ENCODE peak calls at places on chromosomes 6 and 20, in six cellular contexts. C, A, V, O, G and N are unnamed samples.
A peak's percentile ranks its signal among the peaks of the same experiment; 100 is the strongest.

GRCh38 chr6:116064626-116065025 is 3.9 kb upstream of the FRK start:
- DNase-seq in A (no peak), G (no peak), V (no peak), C (no peak), O (no peak), N (no peak)

GRCh38 chr20:47664068-47664437 is 121.2 kb downstream of the SULF2 start:
- DNase-seq in O (no peak), V (no peak), A (no peak), C (no peak), G (no peak), N (no peak)

GRCh38 chr20:4021905-4022304 is 6.5 kb upstream of the RNF24 start:
- DNase-seq in A (no peak), O (no peak), C (no peak), V (no peak), G (no peak), N (no peak)

GRCh38 chr6:81465859-81466258 is 286.6 kb downstream of the TENT5A start:
- DNase-seq in G (no peak), O (no peak), V (no peak), C (no peak), A (no peak), N (no peak)

GRCh38 chr6:113829702-113830058 is 27.5 kb upstream of the MARCKS start:
- DNase-seq in V (no peak), A (no peak), O (no peak), G (no peak), C (no peak), N (no peak)

GRCh38 chr6:286681-287499 is 5.4 kb upstream of the DUSP22 start:
- DNase-seq in A (no peak), G (no peak), V (no peak), C (no peak), O (no peak), N (no peak)

GRCh38 chr20:20466341-20466879 is 98.5 kb downstream of the INSM1 start:
- DNase-seq in A (no peak), O (no peak), V (no peak), G (no peak), C (no peak), N (no peak)

GRCh38 chr20:25032478-25033183 is 25.3 kb downstream of the ACSS1 start:
- DNase-seq in G (no peak), V (no peak), O (peak; percentile 67), C (peak; percentile 72), A (peak; percentile 71), N (no peak)

GRCh38 chr6:47261191-47261590 is 48.5 kb downstream of the TNFRSF21 start:
- DNase-seq in V (no peak), A (no peak), C (no peak), O (no peak), G (no peak), N (no peak)

GRCh38 chr20:17327185-17327780 is 100.4 kb downstream of the PCSK2 start:
- DNase-seq in C (no peak), A (no peak), O (no peak), V (no peak), G (no peak), N (peak; percentile 10)

GRCh38 chr6:99348220-99348822 is 1.2 kb downstream of the FAXC start:
- DNase-seq in A (no peak), V (no peak), O (no peak), C (no peak), G (no peak), N (no peak)

GRCh38 chr20:3819413-3820047 is 817 bp upstream of the AP5S1 start:
- DNase-seq in A (no peak), O (no peak), V (no peak), G (no peak), C (peak; percentile 30), N (no peak)

GRCh38 chr6:151804585-151805285 is 2.7 kb upstream of the ESR1 start:
- DNase-seq in V (no peak), A (no peak), C (no peak), O (no peak), G (no peak), N (no peak)

GRCh38 chr6:109467696-109468095 is 12.1 kb upstream of the MICAL1 start:
- DNase-seq in V (no peak), C (no peak), G (no peak), A (no peak), O (no peak), N (no peak)

GRCh38 chr20:42444799-42445198 is 744.9 kb downstream of the PTPRT start:
- DNase-seq in O (no peak), C (no peak), G (no peak), A (no peak), V (no peak), N (no peak)

GRCh38 chr20:33679758-33680485 is 5.7 kb upstream of the NECAB3 start:
- DNase-seq in G (no peak), A (no peak), V (no peak), C (no peak), O (no peak), N (no peak)

GRCh38 chr6:33000053-33000452 is 9.3 kb downstream of the HLA-DOA start:
- DNase-seq in V (no peak), O (no peak), G (no peak), A (peak; percentile 36), C (no peak), N (no peak)

GRCh38 chr6:129849456-129849855 is 11.7 kb downstream of the TMEM244 start:
- DNase-seq in A (no peak), C (no peak), O (no peak), V (no peak), G (no peak), N (no peak)

GRCh38 chr6:109009761-109010612 is 84.7 kb downstream of the SESN1 start:
- DNase-seq in G (no peak), C (no peak), O (no peak), A (no peak), V (no peak), N (no peak)

GRCh38 chr6:43575105-43575771 is 600 bp downstream of the XPO5 start:
- DNase-seq in G (peak; percentile 87), V (no peak), A (peak; percentile 36), O (no peak), C (no peak), N (peak; percentile 27)

GRCh38 chr6:5121479-5121878 is 36.3 kb downstream of the PPP1R3G start:
- DNase-seq in A (no peak), V (no peak), C (peak; percentile 69), G (no peak), O (no peak), N (no peak)

GRCh38 chr6:156183678-156184077 is 593.5 kb upstream of the ARID1B start:
- DNase-seq in G (no peak), O (no peak), A (no peak), C (no peak), V (no peak), N (no peak)

GRCh38 chr20:44648579-44648978 is 2.9 kb downstream of the ADA start:
- DNase-seq in V (no peak), C (no peak), A (no peak), O (no peak), G (no peak), N (no peak)

GRCh38 chr20:44092551-44093248 is 94.3 kb downstream of the JPH2 start:
- DNase-seq in V (no peak), G (no peak), A (no peak), O (no peak), C (no peak), N (no peak)

GRCh38 chr6:106163446-106163965 is 77.4 kb downstream of the PRDM1 start:
- DNase-seq in G (no peak), C (no peak), A (no peak), V (no peak), O (no peak), N (no peak)

GRCh38 chr6:19731286-19731685 is 105.9 kb upstream of the ID4 start:
- DNase-seq in G (no peak), A (no peak), O (no peak), V (no peak), C (no peak), N (no peak)

GRCh38 chr6:31836036-31836675 is 8.6 kb downstream of the HSPA1B start:
- DNase-seq in C (no peak), O (no peak), A (no peak), G (no peak), V (no peak), N (peak; percentile 85)

GRCh38 chr6:31834704-31835375 is 7.3 kb downstream of the HSPA1B start:
- DNase-seq in O (peak; percentile 78), C (peak; percentile 81), A (peak; percentile 77), V (peak; percentile 90), G (peak; percentile 89), N (peak; percentile 81)

GRCh38 chr6:31837612-31838553 is 10.3 kb downstream of the HSPA1B start:
- DNase-seq in A (no peak), V (no peak), O (no peak), G (no peak), C (no peak), N (no peak)

GRCh38 chr6:31838968-31839367 is 11.4 kb downstream of the HSPA1B start:
- DNase-seq in G (no peak), O (no peak), C (no peak), A (no peak), V (no peak), N (no peak)

GRCh38 chr6:31836676-31837611 is 9.4 kb downstream of the HSPA1B start:
- DNase-seq in O (no peak), C (no peak), V (no peak), A (no peak), G (no peak), N (no peak)
- H3K4me1 ChIP-seq in O (peaks cover 49% of the 10 kb centered on the region), C (peaks cover 38% of the 10 kb centered on the region), V (peaks cover 56% of the 10 kb centered on the region), A (peaks cover 34% of the 10 kb centered on the region), G (no peaks in the 10 kb centered on the region), N (peaks cover 29% of the 10 kb centered on the region)

GRCh38 chr6:107624541-107624940 is 134.6 kb downstream of the SOBP start:
- DNase-seq in G (no peak), O (no peak), C (no peak), A (no peak), V (no peak), N (no peak)
- H3K4me1 ChIP-seq in G (peaks cover 4% of the 10 kb centered on the region), O (no peaks in the 10 kb centered on the region), C (peaks cover 3% of the 10 kb centered on the region), A (no peaks in the 10 kb centered on the region), V (no peaks in the 10 kb centered on the region), N (peaks cover 49% of the 10 kb centered on the region)

DNA sequence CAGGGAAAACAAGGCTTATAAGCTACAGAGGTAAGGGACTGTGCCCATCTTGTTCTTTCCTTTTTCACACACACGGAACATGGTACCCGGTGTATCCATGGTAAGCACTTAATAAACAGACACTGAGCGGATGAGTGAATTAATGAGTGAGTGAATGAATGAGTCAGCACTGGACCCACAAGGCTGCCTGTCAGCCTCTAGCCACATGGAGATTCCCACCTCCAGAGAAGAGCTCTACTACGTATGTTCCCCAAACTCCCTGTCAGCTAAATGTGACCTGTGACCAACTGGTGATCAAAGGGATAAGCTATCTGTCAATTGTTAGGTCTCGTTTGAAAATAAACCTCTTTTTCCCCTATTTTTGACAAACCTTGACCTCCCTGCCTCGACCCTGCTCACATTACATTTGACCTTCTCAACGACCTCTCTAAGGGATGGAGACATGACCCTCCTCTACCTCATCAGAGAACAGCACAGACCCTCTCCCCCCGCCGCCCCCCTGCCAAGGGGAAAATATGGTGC is 24.5 kb upstream of the TAF8 start:
- DNase-seq in V (no peak), A (no peak), O (no peak), C (no peak), G (no peak), N (no peak)
- H3K4me1 ChIP-seq in V (peaks cover 11% of the 10 kb centered on the region), A (peaks cover 14% of the 10 kb centered on the region), O (no peaks in the 10 kb centered on the region), C (peaks cover 36% of the 10 kb centered on the region), G (no peaks in the 10 kb centered on the region), N (peaks cover 37% of the 10 kb centered on the region)

DNA sequence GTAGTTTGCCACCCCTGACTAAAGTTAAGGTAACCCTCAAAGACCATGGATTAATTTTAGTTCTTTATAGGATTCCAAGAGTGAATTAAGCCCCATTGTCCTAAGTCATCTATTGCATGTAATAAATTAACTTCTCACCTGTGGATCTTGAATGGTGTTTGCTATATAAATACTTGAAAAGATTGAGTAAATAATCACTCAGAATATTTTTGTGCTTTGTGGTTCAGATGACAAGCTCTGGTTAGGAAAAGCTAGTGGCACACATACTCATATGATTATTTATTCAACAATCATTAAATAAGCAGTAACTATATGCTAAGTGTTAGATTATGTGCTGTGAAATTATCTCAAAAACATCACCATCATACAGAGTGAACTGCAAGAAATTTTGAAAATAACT is 203.2 kb downstream of the OGFRL1 start:
- DNase-seq in O (no peak), A (no peak), C (no peak), G (no peak), V (no peak), N (no peak)
- H3K4me1 ChIP-seq in O (peaks cover 7% of the 10 kb centered on the region), A (peaks cover 6% of the 10 kb centered on the region), C (peaks cover 9% of the 10 kb centered on the region), G (no peaks in the 10 kb centered on the region), V (no peaks in the 10 kb centered on the region), N (peaks cover 11% of the 10 kb centered on the region)